ENCODE peak calls at places on chromosome 22, in nine cellular contexts. R is neural progenitor cell; Z is CD8-positive, alpha-beta T cell; C is adrenal gland; K is brain microvascular endothelial cell; L is omental fat pad; V is lower leg skin; Y is nephron progenitor cell; D is stomach. Q is an unnamed sample.

GRCh38 chr22:36367479-36367878 is 20.3 kb downstream of the MYH9 start:
- DNase-seq in R (no peak), Z (no peak), C (peak; percentile 67), K (no peak), L (no peak), V (no peak), Y (no peak), D (no peak), Q (no peak)

GRCh38 chr22:37141476-37141875 is 8.2 kb downstream of the IL2RB start:
- DNase-seq in R (no peak), Z (no peak), C (no peak), K (no peak), L (no peak), V (no peak), Y (no peak), D (no peak), Q (no peak)

GRCh38 chr22:37161442-37161841 is 11.7 kb upstream of the IL2RB start:
- DNase-seq in R (no peak), Z (no peak), C (no peak), K (no peak), L (no peak), V (no peak), Y (no peak), D (no peak), Q (no peak)

GRCh38 chr22:11253000-11253511 is 4274.9 kb upstream of the OR11H1 start:
- DNase-seq in R (no peak), Z (no peak), C (no peak), K (no peak), L (no peak), V (peak; percentile 71), Y (no peak), D (no peak), Q (no peak)

GRCh38 chr22:31882971-31883370 is 61.4 kb upstream of the YWHAH start:
- DNase-seq in R (no peak), Z (no peak), C (no peak), K (no peak), L (no peak), V (no peak), Y (no peak), D (no peak), Q (no peak)

GRCh38 chr22:31872209-31872608 is 72.1 kb upstream of the YWHAH start:
- DNase-seq in R (peak; percentile 23), Z (no peak), C (no peak), K (no peak), L (no peak), V (no peak), Y (no peak), D (peak; percentile 34), Q (no peak)

GRCh38 chr22:23822101-23822671 is 16.6 kb downstream of the DERL3 start:
- DNase-seq in R (no peak), Z (no peak), C (no peak), K (no peak), L (no peak), V (no peak), Y (no peak), D (no peak), Q (no peak)

GRCh38 chr22:32911526-32911925 is 110.0 kb downstream of the TIMP3 start:
- DNase-seq in R (no peak), Z (no peak), C (no peak), K (no peak), L (no peak), V (no peak), Y (peak; percentile 41), D (no peak), Q (no peak)

GRCh38 chr22:22977479-22978200 is 90.0 kb downstream of the IGLL5 start:
- DNase-seq in R (no peak), Z (no peak), C (no peak), K (no peak), L (no peak), V (no peak), Y (no peak), D (no peak), Q (no peak)

GRCh38 chr22:22523494-22523893 is 3.4 kb upstream of the ZNF280A start:
- DNase-seq in R (no peak), Z (no peak), C (no peak), K (no peak), L (no peak), V (peak; percentile 23), Y (no peak), D (no peak), Q (no peak)

GRCh38 chr22:23401910-23402274 is 178.2 kb downstream of the IGLL1 start:
- DNase-seq in R (no peak), Z (no peak), C (no peak), K (no peak), L (no peak), V (no peak), Y (peak; percentile 58), D (no peak), Q (no peak)

GRCh38 chr22:46094676-46095075 is 55.6 kb upstream of the PPARA start:
- DNase-seq in R (no peak), Z (no peak), C (no peak), K (no peak), L (no peak), V (no peak), Y (no peak), D (no peak), Q (no peak)

DNA sequence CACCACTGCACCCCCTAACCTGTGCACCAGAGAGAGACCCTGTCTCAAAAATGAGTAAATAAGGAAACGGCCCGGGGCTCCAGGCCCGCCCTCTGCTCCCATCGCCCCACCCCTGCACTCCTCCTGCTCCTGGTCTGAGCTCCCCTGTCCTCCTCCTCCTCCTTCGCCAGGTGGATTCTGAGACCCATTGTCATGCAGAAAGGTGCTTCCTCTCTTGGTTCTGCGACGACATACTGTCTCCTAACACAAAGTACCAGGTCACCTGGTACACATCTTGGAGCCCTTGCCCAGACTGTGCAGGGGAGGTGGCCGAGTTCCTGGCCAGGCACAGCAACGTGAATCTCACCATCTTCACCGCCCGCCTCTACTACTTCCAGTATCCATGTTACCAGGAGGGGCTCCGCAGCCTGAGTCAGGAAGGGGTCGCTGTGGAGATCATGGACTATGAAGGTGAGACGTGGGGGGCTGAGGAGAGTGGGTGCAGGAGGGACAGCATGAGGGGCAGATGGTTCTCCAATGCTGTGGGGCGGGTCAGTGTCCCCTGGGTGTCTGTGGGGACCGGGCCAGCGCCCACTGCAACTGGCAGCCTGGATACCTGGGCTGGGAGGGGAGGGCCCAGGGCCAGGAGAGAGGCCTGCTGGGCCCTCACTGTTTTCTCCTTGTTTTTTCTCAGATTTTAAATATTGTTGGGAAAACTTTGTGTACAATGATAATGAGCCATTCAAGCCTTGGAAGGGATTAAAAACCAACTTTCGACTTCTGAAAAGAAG is 3.1 kb upstream of the APOBEC3D start:
- DNase-seq in R (no peak), Z (no peak), C (no peak), K (no peak), L (no peak), V (no peak), Y (no peak), D (no peak), Q (no peak)
- TF ChIP-seq CTCF in R (peak; percentile 17), Z (no peak), C (no peak), K (no peak), L (no peak), V (no peak), Y (no peak), D (no peak), Q (no peak)

GRCh38 chr22:19942886-19943664 is 1.5 kb upstream of the TXNRD2 start:
- DNase-seq in R (peak; percentile 40), Z (no peak), C (peak; percentile 67), K (peak; percentile 87), L (no peak), V (no peak), Y (no peak), D (no peak), Q (no peak)

GRCh38 chr22:19937616-19938473 is 3.7 kb upstream of the COMT start:
- DNase-seq in R (no peak), Z (no peak), C (no peak), K (no peak), L (no peak), V (no peak), Y (no peak), D (peak; percentile 81), Q (no peak)

GRCh38 chr22:19942071-19942885 is 660 bp upstream of the TXNRD2 start:
- DNase-seq in R (no peak), Z (no peak), C (peak; percentile 64), K (peak; percentile 56), L (no peak), V (no peak), Y (no peak), D (no peak), Q (no peak)

GRCh38 chr22:19943665-19944026 is 2.0 kb upstream of the TXNRD2 start:
- DNase-seq in R (no peak), Z (no peak), C (no peak), K (peak; percentile 70), L (no peak), V (no peak), Y (no peak), D (no peak), Q (no peak)

GRCh38 chr22:19941365-19942070 is at the start of the genes COMT and TXNRD2:
- DNase-seq in R (no peak), Z (peak; percentile 73), C (peak; percentile 68), K (peak; percentile 28), L (peak; percentile 46), V (peak; percentile 93), Y (peak; percentile 78), D (peak; percentile 81), Q (peak; percentile 41)
- TF ChIP-seq CTCF in R (no peak), Z (no peak), C (no peak), K (no peak), L (no peak), V (no peak), Y (no peak), D (no peak), Q (no peak)

DNA sequence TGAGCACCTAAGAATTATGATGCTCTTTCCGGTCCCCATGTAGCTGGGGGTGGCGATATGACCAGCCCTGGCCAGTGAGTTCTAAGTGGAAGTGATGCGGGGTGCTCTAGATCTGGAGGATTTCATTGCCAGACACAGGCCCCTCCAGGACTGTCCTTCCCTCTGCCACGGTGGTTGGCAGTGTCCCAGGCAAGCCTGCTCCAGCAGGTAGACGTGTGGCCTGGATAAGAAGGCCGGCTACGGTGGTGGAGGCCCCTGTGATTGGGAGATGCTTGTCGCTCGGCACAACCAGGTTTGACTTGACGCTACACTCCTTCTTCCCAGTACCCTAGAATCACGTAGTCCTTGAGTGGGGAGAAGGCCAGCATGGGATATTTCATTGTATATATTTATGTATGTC is 9.1 kb upstream of the ARHGAP8 start:
- DNase-seq in R (no peak), Z (no peak), C (no peak), K (no peak), L (no peak), V (no peak), Y (no peak), D (no peak), Q (no peak)
- TF ChIP-seq CTCF in R (no peak), Z (no peak), C (no peak), K (no peak), L (no peak), V (no peak), Y (no peak), D (no peak), Q (no peak)

DNA sequence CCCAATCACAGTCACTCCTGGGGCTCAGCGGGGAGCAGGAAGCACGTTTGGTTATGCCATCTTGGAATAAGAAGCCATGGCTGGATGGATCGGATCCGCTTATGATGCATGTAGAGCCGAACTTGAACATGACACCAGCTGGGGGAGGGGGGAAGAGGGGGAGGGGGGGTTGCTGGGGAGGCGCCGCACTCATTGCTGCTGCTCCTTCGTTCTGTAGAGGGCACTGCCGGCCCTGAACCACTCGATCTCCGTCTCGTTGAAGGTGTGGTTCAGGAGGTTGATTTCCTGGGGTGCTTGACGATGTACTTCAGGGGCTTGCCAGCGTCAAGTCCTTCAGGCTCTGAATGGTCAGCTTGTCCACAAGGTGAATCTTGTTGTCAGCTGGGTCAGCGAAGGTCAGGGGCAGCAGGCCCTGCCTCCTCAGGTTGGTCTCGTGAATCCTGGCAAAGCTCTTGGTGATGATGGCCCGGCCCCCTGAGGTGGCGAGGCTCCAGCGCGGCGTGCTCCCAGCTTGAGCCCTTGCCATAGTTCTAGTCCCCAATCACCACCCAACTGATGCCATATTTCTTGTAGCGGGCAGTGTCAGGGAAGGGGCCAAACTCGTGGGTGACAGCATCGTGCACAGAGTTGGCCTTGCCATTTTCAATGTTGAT is 476.9 kb upstream of the ISX start:
- DNase-seq in R (no peak), Z (no peak), C (no peak), K (no peak), L (no peak), V (no peak), Y (no peak), D (no peak), Q (no peak)
- TF ChIP-seq CTCF in R (no peak), Z (no peak), C (no peak), K (no peak), L (no peak), V (no peak), Y (no peak), D (no peak), Q (no peak)